ENCODE peak calls at places on chromosomes 3 and 15, in eight cellular contexts. R is AG10803; C is AG09309; Y is Panc1; H is tibial nerve; G is heart right ventricle; F is stimulated activated CD4-positive, alpha-beta T cell treated with anti-CD3 and anti-CD28 coated beads, Interleukin-1b, Interleukin-23, amount 100 ng/mL, for 4 hours; Z is T-helper 2 cell. J is an unnamed sample.

GRCh38 chr3:86967062-86967461 is 23.9 kb downstream of the VGLL3 start:
- DNase-seq in R (no peak), C (no peak), Y (no peak), H (no peak), G (no peak), F (no peak), Z (no peak), J (no peak)

GRCh38 chr15:60381148-60381788 is 16.5 kb downstream of the ANXA2 start:
- DNase-seq in R (peak), C (no peak), Y (no peak), H (no peak), G (no peak), F (no peak), Z (no peak), J (no peak)

GRCh38 chr3:196320110-196320509 is 2.1 kb upstream of the DYNLT2B start:
- DNase-seq in R (no peak), C (no peak), Y (no peak), H (no peak), G (no peak), F (no peak), Z (no peak), J (no peak)

GRCh38 chr3:11062704-11063103 is 70.2 kb downstream of the SLC6A1 start:
- DNase-seq in R (no peak), C (no peak), Y (no peak), H (no peak), G (no peak), F (no peak), Z (no peak), J (no peak)

GRCh38 chr3:3552741-3553140 is 246.5 kb upstream of the LRRN1 start:
- DNase-seq in R (no peak), C (no peak), Y (no peak), H (no peak), G (no peak), F (no peak), Z (no peak), J (no peak)

GRCh38 chr3:153250450-153250849 is 88.4 kb downstream of the RAP2B start:
- DNase-seq in R (no peak), C (no peak), Y (no peak), H (no peak), G (no peak), F (no peak), Z (no peak), J (no peak)

GRCh38 chr3:184788751-184789150 is 23.2 kb upstream of the VPS8 start:
- DNase-seq in R (peak), C (no peak), Y (no peak), H (no peak), G (no peak), F (no peak), Z (no peak), J (no peak)

GRCh38 chr3:148718982-148719862 is 21.5 kb downstream of the AGTR1 start:
- DNase-seq in R (peak), C (no peak), Y (no peak), H (no peak), G (no peak), F (no peak), Z (no peak), J (no peak)

GRCh38 chr3:37957185-37957936 is 33.2 kb upstream of the VILL start:
- DNase-seq in R (no peak), C (no peak), Y (no peak), H (no peak), G (no peak), F (no peak), Z (no peak), J (no peak)

GRCh38 chr3:197010556-197011351 is 18.9 kb downstream of the MELTF start:
- DNase-seq in R (no peak), C (no peak), Y (no peak), H (no peak), G (no peak), F (no peak), Z (no peak), J (no peak)

GRCh38 chr3:158452324-158452723 is 118.7 kb upstream of the MLF1 start:
- DNase-seq in R (peak), C (no peak), Y (no peak), H (no peak), G (no peak), F (no peak), Z (no peak), J (no peak)

J was measured in right atrium auricular region.